ENCODE peak calls at places on chromosomes 1 and 21, in seven cellular contexts. W is aorta, S is kidney, Y is HAP-1, K is mammary epithelial cell, C is neural progenitor cell, N is mesenchymal stem cell. X is an unnamed sample.

GRCh38 chr1:101526813-101527212 is 290.0 kb downstream of the S1PR1 start:
- DNase-seq in W (no peak), S (no peak), Y (no peak), K (peak; percentile 26), C (no peak), N (no peak), X (no peak)

GRCh38 chr21:17467392-17467791 is 45.5 kb upstream of the CXADR start:
- DNase-seq in W (no peak), S (no peak), Y (peak; percentile 94), K (no peak), C (no peak), N (no peak), X (no peak)

GRCh38 chr1:206421616-206422355 is 48.5 kb upstream of the IKBKE start:
- DNase-seq in W (no peak), S (no peak), Y (no peak), K (no peak), C (no peak), N (no peak), X (no peak)

GRCh38 chr1:227828773-227829172 is 13.3 kb downstream of the PRSS38 start:
- DNase-seq in W (no peak), S (no peak), Y (no peak), K (peak; percentile 37), C (no peak), N (no peak), X (no peak)

GRCh38 chr1:60108223-60108622 is 34.7 kb upstream of the C1orf87 start:
- DNase-seq in W (no peak), S (no peak), Y (no peak), K (no peak), C (no peak), N (peak; percentile 1), X (no peak)

GRCh38 chr1:38336961-38337360 is 290.4 kb upstream of the POU3F1 start:
- DNase-seq in W (no peak), S (no peak), Y (no peak), K (no peak), C (no peak), N (no peak), X (no peak)

GRCh38 chr1:167713330-167714081 is 8.3 kb upstream of the MPZL1 start:
- DNase-seq in W (peak; percentile 80), S (peak; percentile 77), Y (no peak), K (no peak), C (peak; percentile 53), N (peak; percentile 54), X (no peak)

GRCh38 chr21:34498623-34499022 is 13.4 kb downstream of the KCNE1 start:
- DNase-seq in W (no peak), S (no peak), Y (no peak), K (peak; percentile 47), C (no peak), N (peak; percentile 71), X (no peak)

GRCh38 chr1:48048064-48048463 is 50.9 kb upstream of the TRABD2B start:
- DNase-seq in W (peak; percentile 82), S (no peak), Y (no peak), K (peak; percentile 79), C (no peak), N (no peak), X (no peak)

GRCh38 chr1:153548722-153549695 is at the start of gene S100A3:
- DNase-seq in W (peak; percentile 93), S (peak; percentile 92), Y (no peak), K (peak; percentile 75), C (no peak), N (peak; percentile 97), X (peak; percentile 45)

GRCh38 chr1:229221106-229222019 is 49.5 kb upstream of the RAB4A start:
- DNase-seq in W (no peak), S (peak; percentile 78), Y (peak; percentile 17), K (peak; percentile 72), C (no peak), N (peak; percentile 92), X (peak; percentile 52)

GRCh38 chr1:54763814-54764131 is 550 bp downstream of the PARS2 start:
- DNase-seq in W (no peak), S (no peak), Y (peak; percentile 4), K (no peak), C (no peak), N (no peak), X (no peak)

GRCh38 chr1:59434336-59434735 is 137.4 kb downstream of the FGGY start:
- DNase-seq in W (no peak), S (no peak), Y (no peak), K (no peak), C (no peak), N (peak; percentile 62), X (no peak)

GRCh38 chr1:53448241-53448841 is 10.9 kb upstream of the DMRTB1 start:
- DNase-seq in W (no peak), S (no peak), Y (peak; percentile 59), K (no peak), C (peak; percentile 26), N (no peak), X (no peak)

GRCh38 chr1:157431751-157432150 is 120.6 kb downstream of the FCRL5 start:
- DNase-seq in W (no peak), S (no peak), Y (no peak), K (peak; percentile 84), C (no peak), N (no peak), X (no peak)

GRCh38 chr1:27332536-27333281 is 9.1 kb upstream of the SYTL1 start:
- DNase-seq in W (peak; percentile 83), S (no peak), Y (peak; percentile 17), K (no peak), C (peak; percentile 79), N (peak; percentile 52), X (peak; percentile 69)

GRCh38 chr1:193392686-193393085 is 206.3 kb upstream of the B3GALT2 start:
- DNase-seq in W (no peak), S (no peak), Y (no peak), K (no peak), C (peak; percentile 2), N (no peak), X (no peak)

GRCh38 chr1:44616991-44617702 is 57.1 kb downstream of the TMEM53 start:
- DNase-seq in W (peak; percentile 80), S (no peak), Y (no peak), K (peak; percentile 52), C (peak; percentile 56), N (peak; percentile 41), X (no peak)

GRCh38 chr1:50775740-50776139 is 184.3 kb downstream of the FAF1 start:
- DNase-seq in W (no peak), S (no peak), Y (no peak), K (no peak), C (no peak), N (no peak), X (no peak)

GRCh38 chr1:225921734-225922709 is 2.0 kb downstream of the PYCR2 start:
- DNase-seq in W (no peak), S (peak; percentile 71), Y (no peak), K (peak; percentile 97), C (no peak), N (no peak), X (peak; percentile 35)

DNA sequence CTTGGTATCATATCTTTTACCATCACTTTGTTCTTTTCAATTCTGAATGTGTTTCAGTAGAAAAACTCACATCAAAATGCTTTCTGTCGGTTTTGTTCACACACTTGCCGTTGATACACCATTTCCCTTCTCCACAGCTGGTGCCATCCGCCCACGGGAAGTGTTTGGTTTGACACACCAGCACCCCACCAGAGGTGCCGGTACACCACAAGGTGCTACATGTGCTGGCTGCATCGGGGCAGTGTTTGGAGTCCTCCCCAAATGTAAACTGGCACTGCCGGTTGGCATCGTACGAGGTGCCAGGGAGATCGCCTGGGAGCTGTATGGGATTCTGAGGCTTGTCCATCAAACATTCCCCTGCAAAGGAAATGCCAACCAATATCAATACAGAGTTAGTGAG is 5.0 kb downstream of the ADAMTS1 start:
- DNase-seq in W (peak; percentile 71), S (no peak), Y (no peak), K (no peak), C (no peak), N (no peak), X (no peak)
- H3K4me3 ChIP-seq in W (peak overlapping the region; percentile 6), S (no peak overlapping the region), Y (no peak overlapping the region), K (no peak overlapping the region), C (no peak overlapping the region), N (no peak overlapping the region), X (peak overlapping the region; percentile 79)

GRCh38 chr1:31602081-31602480 is 15.4 kb upstream of the HCRTR1 start:
- DNase-seq in W (no peak), S (no peak), Y (no peak), K (no peak), C (no peak), N (no peak), X (no peak)
- H3K4me1 ChIP-seq in W (no peaks in the 10 kb centered on the region), S (no peaks in the 10 kb centered on the region), Y (peaks cover 4% of the 10 kb centered on the region), K (no peaks in the 10 kb centered on the region), C (no peaks in the 10 kb centered on the region), N (no peaks in the 10 kb centered on the region), X (no peaks in the 10 kb centered on the region)

DNA sequence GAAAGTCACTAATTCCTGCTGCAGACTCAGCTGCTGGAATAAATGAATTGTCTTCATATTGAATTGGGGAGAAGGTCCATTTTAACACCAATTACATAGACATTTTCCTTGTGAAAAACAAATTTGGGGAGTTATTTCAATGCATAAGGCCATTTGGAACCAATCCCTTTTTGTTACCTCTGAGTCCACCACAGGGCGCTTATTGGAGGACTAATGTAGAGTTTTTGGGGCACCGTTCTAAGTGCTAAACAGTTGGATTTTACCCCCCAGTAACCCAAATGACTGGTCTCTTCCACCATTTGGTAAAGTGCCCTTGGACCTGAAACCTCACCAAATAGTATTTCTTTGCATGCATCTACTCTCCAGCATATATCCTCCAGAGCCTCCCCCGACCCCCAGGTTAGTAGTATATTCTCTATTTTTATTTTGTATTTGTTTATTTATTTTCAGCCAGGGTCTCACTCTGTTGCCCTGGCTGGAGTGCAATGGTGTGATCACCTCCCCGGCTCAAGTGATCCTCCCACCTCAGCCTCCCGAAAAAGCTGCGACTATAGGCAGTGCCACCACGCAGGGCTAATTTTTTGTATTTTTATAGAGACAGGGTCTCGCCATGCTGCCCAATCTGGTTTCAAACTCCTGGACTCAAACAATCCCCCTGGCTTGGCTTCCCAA is 1.6 kb downstream of the PRUNE1 start:
- DNase-seq in W (no peak), S (no peak), Y (no peak), K (no peak), C (no peak), N (no peak), X (no peak)
- H3K4me3 ChIP-seq in W (no peak overlapping the region), S (no peak overlapping the region), Y (peak overlapping the region; percentile 60), K (no peak overlapping the region), C (peak overlapping the region; percentile 76), N (no peak overlapping the region), X (peak overlapping the region; percentile 78)

DNA sequence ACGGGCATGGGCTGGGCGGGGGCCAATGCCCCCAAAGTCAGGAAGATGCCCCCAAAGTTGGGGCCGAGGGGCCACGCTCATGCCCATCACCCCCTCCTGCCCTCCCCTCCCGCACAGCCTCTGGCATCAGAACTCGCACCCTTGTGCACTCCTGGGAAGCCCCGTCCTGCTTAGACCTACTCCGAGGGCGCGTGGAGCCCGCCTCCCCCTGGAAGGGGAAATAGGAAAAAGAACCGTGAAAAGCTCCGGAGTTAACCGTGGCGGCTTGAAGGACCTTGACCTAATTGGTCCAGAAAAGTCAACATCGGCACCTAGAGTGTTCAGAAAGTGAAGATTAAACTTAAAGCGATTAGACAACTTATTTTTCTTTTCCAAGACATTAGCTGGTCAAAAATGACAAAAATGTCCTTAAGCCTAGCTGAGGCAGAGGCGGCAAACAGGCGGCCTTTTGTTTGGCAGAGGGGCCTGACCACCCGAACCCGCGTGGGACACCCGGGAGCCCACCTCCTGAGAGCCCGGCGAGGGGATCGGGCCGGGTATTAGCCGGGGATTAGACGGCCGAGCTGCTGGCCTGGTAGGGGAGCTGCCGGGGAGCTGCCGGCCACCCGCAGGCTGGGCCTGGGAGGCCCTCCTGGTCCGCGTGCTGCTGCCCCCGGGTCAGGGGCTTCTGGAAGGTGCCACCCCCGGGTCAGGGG is 65.5 kb downstream of the PRDM16 start:
- DNase-seq in W (no peak), S (no peak), Y (no peak), K (no peak), C (peak; percentile 56), N (no peak), X (no peak)
- H3K4me1 ChIP-seq in W (peaks cover 3% of the 10 kb centered on the region), S (no peaks in the 10 kb centered on the region), Y (no peaks in the 10 kb centered on the region), K (no peaks in the 10 kb centered on the region), C (peaks cover 52% of the 10 kb centered on the region), N (no peaks in the 10 kb centered on the region), X (peaks cover 17% of the 10 kb centered on the region)

X was measured in lower lobe of right lung.